ENCODE peak calls at places on chromosomes 1 and 21, in five cellular contexts. Q is mesenchymal stem cell, G is neuronal stem cell, N is mesendoderm, U is H9. S is an unnamed sample.

GRCh38 chr21:23694396-23694795 is 1912.9 kb downstream of the MRPL39 start:
- DNase-seq in N (no peak), G (no peak), U (no peak), Q (no peak), S (no peak)

GRCh38 chr21:46561448-46562095 is 43.3 kb downstream of the S100B start:
- DNase-seq in G (no peak), N (no peak), Q (no peak), U (no peak), S (no peak)

GRCh38 chr1:68181165-68181556 is 51.2 kb downstream of the WLS start:
- DNase-seq in Q (no peak), U (no peak), G (no peak), N (no peak), S (no peak)

GRCh38 chr1:62530516-62531154 is 66.7 kb upstream of the ANGPTL3 start:
- DNase-seq in Q (peak), N (peak), G (peak), U (peak), S (peak)

GRCh38 chr21:41313765-41314164 is 2.8 kb upstream of the FAM3B start:
- DNase-seq in Q (no peak), G (no peak), U (no peak), N (no peak), S (no peak)

GRCh38 chr21:35086357-35086756 is 37.3 kb upstream of the RUNX1 start:
- DNase-seq in N (peak), U (no peak), Q (peak), G (no peak), S (peak)

GRCh38 chr1:155455588-155456195 is 106.9 kb downstream of the ASH1L start:
- DNase-seq in N (no peak), Q (peak), U (no peak), G (peak), S (peak)

GRCh38 chr1:219621047-219621786 is 8.3 kb upstream of the ZC3H11B start:
- DNase-seq in G (no peak), Q (no peak), U (no peak), N (no peak), S (no peak)

GRCh38 chr1:207026177-207026576 is 6.4 kb downstream of the C1orf116 start:
- DNase-seq in Q (no peak), G (no peak), N (no peak), U (no peak), S (no peak)

GRCh38 chr1:19208710-19209438 is 1.2 kb downstream of the UBR4 start:
- DNase-seq in U (no peak), Q (peak), N (no peak), G (no peak), S (peak)

GRCh38 chr1:30783244-30783915 is 25.8 kb upstream of the LAPTM5 start:
- DNase-seq in N (no peak), U (no peak), G (no peak), Q (no peak), S (no peak)

GRCh38 chr1:179141592-179142244 is 59.8 kb downstream of the TOR3A start:
- DNase-seq in U (no peak), N (no peak), Q (peak), G (peak), S (peak)

GRCh38 chr21:32364387-32364786 is 28.4 kb downstream of the URB1 start:
- DNase-seq in N (no peak), Q (no peak), U (no peak), G (no peak), S (no peak)

GRCh38 chr1:179230251-179230650 is 774 bp upstream of the ABL2 start:
- DNase-seq in G (no peak), Q (peak), U (no peak), N (no peak), S (peak)

GRCh38 chr1:91699339-91699970 is 186.5 kb downstream of the TGFBR3 start:
- DNase-seq in G (no peak), N (no peak), Q (peak), U (no peak), S (peak)

GRCh38 chr1:63721531-63722189 is 52.2 kb upstream of the ROR1 start:
- DNase-seq in U (no peak), Q (no peak), N (no peak), G (no peak), S (peak)

GRCh38 chr1:33466159-33466558 is 6.3 kb upstream of the ZSCAN20 start:
- DNase-seq in G (no peak), N (no peak), U (no peak), Q (no peak), S (no peak)

GRCh38 chr1:84883286-84883685 is 9.7 kb downstream of the LPAR3 start:
- DNase-seq in Q (peak), U (no peak), G (no peak), N (no peak), S (peak)

GRCh38 chr1:8925960-8926359 is 19.7 kb upstream of the CA6 start:
- DNase-seq in Q (no peak), G (no peak), U (no peak), N (no peak), S (no peak)

GRCh38 chr1:24714859-24715520 is 30.3 kb upstream of the CLIC4 start:
- DNase-seq in G (no peak), Q (no peak), N (no peak), U (no peak), S (peak)

GRCh38 chr1:24501371-24502167 is 1.1 kb upstream of the RCAN3 start:
- DNase-seq in Q (peak), N (peak), U (no peak), G (no peak), S (no peak)

GRCh38 chr1:212749924-212750535 is 41.5 kb downstream of the NSL1 start:
- DNase-seq in U (peak), Q (peak), N (peak), G (peak), S (peak)

GRCh38 chr21:32916522-32917099 is 109.1 kb upstream of the OLIG2 start:
- DNase-seq in N (peak), G (no peak), U (no peak), Q (no peak), S (no peak)

GRCh38 chr1:40903106-40903505 is 40.9 kb upstream of the CITED4 start:
- DNase-seq in U (no peak), N (no peak), G (no peak), Q (no peak), S (no peak)

GRCh38 chr1:157878059-157878458 is 36.5 kb upstream of the CD5L start:
- DNase-seq in Q (peak), U (peak), N (peak), G (peak), S (peak)

GRCh38 chr1:68011786-68012375 is 38.5 kb downstream of the DIRAS3 start:
- DNase-seq in U (no peak), G (no peak), N (no peak), Q (no peak), S (peak)

GRCh38 chr1:172976222-172977041 is 74.3 kb downstream of the TNFSF18 start:
- DNase-seq in G (no peak), N (no peak), Q (peak), U (no peak), S (peak)

GRCh38 chr1:39268112-39268581 is 63.7 kb downstream of the MACF1 start:
- DNase-seq in N (peak), U (peak), G (peak), Q (peak), S (peak)

GRCh38 chr1:153465728-153466625 is 5.5 kb upstream of the S100A7 start:
- DNase-seq in Q (peak), U (peak), G (peak), N (peak), S (peak)

GRCh38 chr1:154714638-154715037 is 106.7 kb upstream of the ADAR start:
- DNase-seq in G (no peak), Q (peak), U (no peak), N (peak), S (peak)

GRCh38 chr1:147924813-147925212 is 3.4 kb upstream of the GPR89B start:
- DNase-seq in Q (no peak), N (peak), U (no peak), G (no peak), S (no peak)

GRCh38 chr1:162387226-162388082 is 5.9 kb downstream of the C1orf226 start:
- DNase-seq in U (no peak), G (no peak), N (no peak), Q (no peak), S (no peak)

GRCh38 chr1:179206817-179207216 is 22.7 kb downstream of the ABL2 start:
- DNase-seq in N (no peak), U (no peak), Q (no peak), G (no peak), S (no peak)

GRCh38 chr1:228405979-228406265 is 713 bp downstream of the TRIM11 start:
- DNase-seq in N (no peak), Q (no peak), G (no peak), U (peak), S (peak)

GRCh38 chr21:26969971-26970725 is 3.3 kb upstream of the ADAMTS5 start:
- DNase-seq in G (no peak), N (no peak), Q (no peak), U (no peak), S (peak)

GRCh38 chr1:20521960-20522861 is 14.3 kb upstream of the MUL1 start:
- DNase-seq in U (peak), Q (peak), G (peak), N (peak), S (peak)

GRCh38 chr1:193234523-193234922 is 48.1 kb upstream of the B3GALT2 start:
- DNase-seq in G (no peak), Q (no peak), U (no peak), N (no peak), S (no peak)

GRCh38 chr1:19033926-19034680 is 77.6 kb upstream of the IFFO2 start:
- DNase-seq in Q (no peak), U (no peak), G (no peak), N (peak), S (peak)

GRCh38 chr1:156691665-156692408 is 13.5 kb downstream of the CRABP2 start:
- DNase-seq in G (no peak), Q (peak), U (no peak), N (peak), S (peak)
- H2AK5ac ChIP-seq in G (peak), Q (no peak), U (no peak), N (peak), S (no peak)

GRCh38 chr21:45301521-45302081 is 13.9 kb upstream of the POFUT2 start:
- DNase-seq in U (no peak), N (no peak), G (no peak), Q (no peak), S (no peak)
- H2AK5ac ChIP-seq in U (no peak), N (no peak), G (peak), Q (peak), S (peak)

DNA sequence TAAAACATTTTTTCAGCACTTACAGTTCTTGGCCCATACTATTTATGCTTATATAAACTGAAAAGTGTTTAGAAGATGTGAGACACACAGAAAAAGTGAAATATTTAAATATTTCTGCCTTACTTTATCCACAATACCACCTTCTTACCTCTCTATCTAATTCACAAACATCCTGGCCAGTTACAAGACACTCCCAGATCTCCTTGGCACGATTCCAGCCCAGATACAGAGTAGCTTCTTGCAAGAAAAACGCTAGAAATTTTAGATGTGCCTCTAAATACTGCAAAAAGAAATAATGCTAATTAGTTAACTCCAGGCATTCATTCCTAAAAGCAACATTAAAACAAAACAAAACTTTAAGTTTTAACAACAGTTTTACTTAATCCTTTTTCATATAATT is 68.4 kb downstream of the USP24 start:
- DNase-seq in U (no peak), N (no peak), G (no peak), Q (no peak), S (no peak)
- H2AK5ac ChIP-seq in U (no peak), N (no peak), G (no peak), Q (no peak), S (no peak)

GRCh38 chr1:203538726-203539125 is 44.8 kb downstream of the OPTC start:
- DNase-seq in U (no peak), N (no peak), Q (no peak), G (no peak), S (no peak)

GRCh38 chr1:203536575-203536974 is 42.6 kb downstream of the OPTC start:
- DNase-seq in Q (no peak), U (no peak), N (no peak), G (no peak), S (peak)

GRCh38 chr1:203536981-203537455 is 43.1 kb downstream of the OPTC start:
- DNase-seq in Q (peak), U (no peak), N (no peak), G (no peak), S (peak)

GRCh38 chr1:203539831-203540546 is 46.0 kb downstream of the OPTC start:
- DNase-seq in N (no peak), Q (no peak), U (no peak), G (no peak), S (peak)

DNA sequence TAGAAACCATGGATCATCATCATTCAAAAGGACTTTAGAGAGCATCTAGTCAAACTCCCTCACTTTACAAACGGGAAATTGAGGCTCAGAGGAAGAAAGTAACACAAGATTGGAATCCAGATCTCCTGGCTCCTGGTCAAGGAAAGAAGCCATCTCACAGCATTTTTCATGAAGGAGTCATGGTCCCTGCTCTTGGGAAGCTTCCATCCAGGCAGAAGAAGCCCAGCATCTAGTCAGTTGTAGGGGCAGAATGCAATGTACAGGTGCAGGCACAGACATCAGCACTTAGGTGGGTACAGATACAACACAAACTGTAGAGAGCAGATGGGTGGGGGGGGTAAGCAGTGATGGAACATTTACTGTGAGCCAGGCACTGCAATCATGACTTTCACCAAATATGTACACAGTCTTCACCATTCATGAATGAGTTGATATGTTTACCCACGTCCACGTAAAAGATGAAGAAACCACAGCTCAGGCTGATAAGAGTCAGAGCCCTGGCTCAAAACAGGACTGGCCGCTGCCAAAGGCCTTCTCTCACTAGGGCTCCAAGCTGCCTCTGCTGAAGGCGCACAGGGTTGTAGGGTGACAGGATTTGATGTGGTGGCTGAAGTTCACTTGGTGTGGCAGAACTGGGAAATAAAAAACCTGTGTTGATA is 44.0 kb downstream of the OPTC start:
- DNase-seq in Q (no peak), N (no peak), G (no peak), U (no peak), S (peak)
- H2AK5ac ChIP-seq in Q (no peak), N (no peak), G (no peak), U (no peak), S (peak)

GRCh38 chr1:82907313-82907712 is 1091.6 kb downstream of the TTLL7 start:
- DNase-seq in N (no peak), G (no peak), U (no peak), Q (no peak), S (no peak)
- H2AK5ac ChIP-seq in N (no peak), G (no peak), U (no peak), Q (no peak), S (no peak)

GRCh38 chr1:54332781-54333585 is 73.2 kb downstream of the SSBP3 start:
- DNase-seq in Q (no peak), G (no peak), N (no peak), U (no peak), S (no peak)
- H2AK5ac ChIP-seq in Q (no peak), G (no peak), N (no peak), U (no peak), S (peak)

DNA sequence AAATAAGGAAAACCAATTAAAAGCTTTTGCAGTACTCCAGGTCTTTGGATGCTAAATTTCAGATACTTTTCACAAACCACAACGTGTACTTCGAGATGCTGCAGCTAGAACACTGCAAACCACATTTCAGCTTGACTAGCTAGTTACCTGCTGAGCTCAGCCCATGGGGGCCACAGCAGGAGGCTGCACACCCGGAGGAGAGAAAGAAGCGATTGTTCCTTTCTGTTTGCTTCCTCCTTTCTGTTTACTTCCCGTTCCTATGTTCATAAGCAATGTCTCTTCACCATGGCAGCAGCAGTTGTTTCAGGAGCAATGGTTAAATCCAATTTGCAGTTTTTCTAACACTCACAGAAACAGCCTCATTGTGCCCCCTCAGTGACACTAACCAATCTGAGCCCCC is 225.6 kb upstream of the FGGY start:
- DNase-seq in Q (no peak), N (no peak), G (no peak), U (no peak), S (no peak)
- H2AK5ac ChIP-seq in Q (no peak), N (no peak), G (no peak), U (no peak), S (no peak)

GRCh38 chr1:234734864-234735263 is 124.9 kb upstream of the IRF2BP2 start:
- DNase-seq in Q (no peak), N (peak), G (no peak), U (no peak), S (no peak)

GRCh38 chr1:234737210-234737761 is 127.3 kb upstream of the IRF2BP2 start:
- DNase-seq in U (no peak), G (no peak), Q (no peak), N (no peak), S (no peak)

GRCh38 chr1:234735476-234735875 is 125.5 kb upstream of the IRF2BP2 start:
- DNase-seq in Q (no peak), U (no peak), G (no peak), N (no peak), S (no peak)

GRCh38 chr1:234734412-234734835 is 124.4 kb upstream of the IRF2BP2 start:
- DNase-seq in U (no peak), Q (no peak), G (no peak), N (no peak), S (no peak)

GRCh38 chr1:234735976-234736375 is 126.0 kb upstream of the IRF2BP2 start:
- DNase-seq in U (no peak), Q (no peak), N (no peak), G (no peak), S (no peak)
- H2AK5ac ChIP-seq in U (no peak), Q (no peak), N (no peak), G (no peak), S (peak)